ENCODE peak calls at places on chromosomes 2 and 18, in four cellular contexts. One of them, this sample, is unnamed.

GRCh38 chr2:81389203-81389602 is 1084.7 kb upstream of the LRRTM1 start:
- DNase-seq in K562: peak; percentile 32
- DNase-seq in GM12878: no peak
- DNase-seq in HepG2: no peak
- DNase-seq in this sample: no peak

GRCh38 chr2:27723372-27724144 is 48.0 kb upstream of the MRPL33 start:
- DNase-seq in HepG2: peak; percentile 75
- DNase-seq in K562: peak; percentile 65
- DNase-seq in GM12878: no peak
- DNase-seq in this sample: peak; percentile 92

GRCh38 chr2:225328192-225328591 is 71.3 kb upstream of the NYAP2 start:
- DNase-seq in HepG2: peak; percentile 6
- DNase-seq in K562: no peak
- DNase-seq in GM12878: no peak
- DNase-seq in this sample: peak; percentile 8

GRCh38 chr18:36075862-36076587 is 8.7 kb upstream of the RPRD1A start:
- DNase-seq in GM12878: peak; percentile 21
- DNase-seq in K562: no peak
- DNase-seq in HepG2: peak; percentile 58
- DNase-seq in this sample: peak; percentile 69

GRCh38 chr2:233267516-233268245 is 16.2 kb downstream of the ATG16L1 start:
- DNase-seq in K562: no peak
- DNase-seq in GM12878: peak; percentile 58
- DNase-seq in HepG2: no peak
- DNase-seq in this sample: no peak

GRCh38 chr2:40101076-40101688 is 322.1 kb upstream of the THUMPD2 start:
- DNase-seq in K562: no peak
- DNase-seq in GM12878: no peak
- DNase-seq in HepG2: no peak
- DNase-seq in this sample: no peak

GRCh38 chr2:139031722-139032121 is 251.5 kb upstream of the NXPH2 start:
- DNase-seq in GM12878: peak; percentile 1
- DNase-seq in HepG2: peak; percentile 35
- DNase-seq in K562: no peak
- DNase-seq in this sample: no peak

GRCh38 chr2:84971799-84972790 is 1.1 kb downstream of the KCMF1 start:
- DNase-seq in GM12878: no peak
- DNase-seq in HepG2: no peak
- DNase-seq in K562: peak; percentile 59
- DNase-seq in this sample: no peak

GRCh38 chr2:206558492-206558891 is 83.8 kb upstream of the FAM237A start:
- DNase-seq in GM12878: no peak
- DNase-seq in HepG2: no peak
- DNase-seq in K562: no peak
- DNase-seq in this sample: no peak
- TF ChIP-seq CHD2 in GM12878: no peak
- TF ChIP-seq CHD2 in HepG2: no peak
- TF ChIP-seq CHD2 in K562: no peak
- TF ChIP-seq CHD2 in this sample: no peak

GRCh38 chr18:77087391-77088141 is 45.0 kb downstream of the MBP start:
- DNase-seq in GM12878: no peak
- DNase-seq in K562: no peak
- DNase-seq in HepG2: no peak
- DNase-seq in this sample: no peak
- TF ChIP-seq POLR2AphosphoS2 in GM12878: no peak
- TF ChIP-seq POLR2AphosphoS2 in K562: no peak
- TF ChIP-seq POLR2AphosphoS2 in HepG2: no peak
- TF ChIP-seq POLR2AphosphoS2 in this sample: no peak

GRCh38 chr18:29002747-29003146 is 825.8 kb upstream of the CDH2 start:
- DNase-seq in HepG2: no peak
- DNase-seq in K562: no peak
- DNase-seq in GM12878: no peak
- DNase-seq in this sample: no peak

GRCh38 chr18:28999711-29000110 is 822.8 kb upstream of the CDH2 start:
- DNase-seq in HepG2: no peak
- DNase-seq in GM12878: no peak
- DNase-seq in K562: no peak
- DNase-seq in this sample: no peak

GRCh38 chr18:29007986-29008654 is 831.2 kb upstream of the CDH2 start:
- DNase-seq in K562: no peak
- DNase-seq in GM12878: no peak
- DNase-seq in HepG2: no peak
- DNase-seq in this sample: no peak

GRCh38 chr18:29004921-29005320 is 828.0 kb upstream of the CDH2 start:
- DNase-seq in K562: no peak
- DNase-seq in GM12878: no peak
- DNase-seq in HepG2: no peak
- DNase-seq in this sample: no peak

DNA sequence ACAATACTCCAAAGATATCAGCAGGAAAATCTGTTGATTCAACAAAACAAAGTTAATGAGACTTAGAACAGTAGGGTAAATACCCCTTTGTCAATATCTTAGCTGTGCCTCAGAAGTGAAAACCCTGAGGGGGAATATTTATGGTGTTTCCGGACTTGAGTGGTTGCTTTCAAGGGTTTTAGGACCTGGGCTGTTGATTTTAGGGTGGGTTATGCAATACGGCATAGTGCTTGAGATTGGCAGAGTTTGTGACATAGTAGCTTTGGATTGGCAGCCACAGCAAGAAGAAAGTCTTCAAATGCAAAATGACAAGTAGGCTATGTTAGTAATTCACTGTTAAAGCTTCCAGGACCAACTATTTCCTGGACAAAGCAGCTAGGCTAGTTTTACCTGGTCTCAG is 826.3 kb upstream of the CDH2 start:
- DNase-seq in K562: no peak
- DNase-seq in GM12878: no peak
- DNase-seq in HepG2: no peak
- DNase-seq in this sample: no peak
- H3K4me1 ChIP-seq in K562: no peaks in the 10 kb centered on the region
- H3K4me1 ChIP-seq in GM12878: no peaks in the 10 kb centered on the region
- H3K4me1 ChIP-seq in HepG2: peaks cover 7% of the 10 kb centered on the region
- H3K4me1 ChIP-seq in this sample: no peaks in the 10 kb centered on the region

GRCh38 chr2:67652679-67653078 is 255.5 kb downstream of the ETAA1 start:
- DNase-seq in HepG2: no peak
- DNase-seq in GM12878: no peak
- DNase-seq in K562: no peak
- DNase-seq in this sample: no peak
- TF ChIP-seq CHD2 in HepG2: no peak
- TF ChIP-seq CHD2 in GM12878: no peak
- TF ChIP-seq CHD2 in K562: no peak
- TF ChIP-seq CHD2 in this sample: no peak

DNA sequence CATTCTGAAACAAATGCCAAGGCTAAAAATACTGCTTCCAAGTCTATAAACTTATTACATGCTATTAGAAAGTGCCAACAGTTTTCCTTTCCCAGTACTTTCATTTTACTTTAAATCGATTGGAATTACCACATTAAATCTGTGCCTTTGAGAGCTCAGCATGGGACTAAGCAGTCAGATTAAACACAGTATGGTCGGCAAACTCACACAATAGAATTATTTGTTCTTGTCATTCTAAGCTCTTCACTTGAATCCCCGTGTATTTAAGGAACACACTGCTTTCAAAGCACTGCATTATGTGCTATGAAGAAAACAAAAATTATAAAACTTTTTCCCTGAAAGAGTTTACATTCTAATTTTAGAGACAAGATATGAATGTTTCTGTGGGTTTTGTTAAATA is 444.4 kb upstream of the SLC39A10 start:
- DNase-seq in HepG2: no peak
- DNase-seq in GM12878: no peak
- DNase-seq in K562: no peak
- DNase-seq in this sample: no peak
- TF ChIP-seq POLR2AphosphoS2 in HepG2: no peak
- TF ChIP-seq POLR2AphosphoS2 in GM12878: no peak
- TF ChIP-seq POLR2AphosphoS2 in K562: no peak
- TF ChIP-seq POLR2AphosphoS2 in this sample: no peak

DNA sequence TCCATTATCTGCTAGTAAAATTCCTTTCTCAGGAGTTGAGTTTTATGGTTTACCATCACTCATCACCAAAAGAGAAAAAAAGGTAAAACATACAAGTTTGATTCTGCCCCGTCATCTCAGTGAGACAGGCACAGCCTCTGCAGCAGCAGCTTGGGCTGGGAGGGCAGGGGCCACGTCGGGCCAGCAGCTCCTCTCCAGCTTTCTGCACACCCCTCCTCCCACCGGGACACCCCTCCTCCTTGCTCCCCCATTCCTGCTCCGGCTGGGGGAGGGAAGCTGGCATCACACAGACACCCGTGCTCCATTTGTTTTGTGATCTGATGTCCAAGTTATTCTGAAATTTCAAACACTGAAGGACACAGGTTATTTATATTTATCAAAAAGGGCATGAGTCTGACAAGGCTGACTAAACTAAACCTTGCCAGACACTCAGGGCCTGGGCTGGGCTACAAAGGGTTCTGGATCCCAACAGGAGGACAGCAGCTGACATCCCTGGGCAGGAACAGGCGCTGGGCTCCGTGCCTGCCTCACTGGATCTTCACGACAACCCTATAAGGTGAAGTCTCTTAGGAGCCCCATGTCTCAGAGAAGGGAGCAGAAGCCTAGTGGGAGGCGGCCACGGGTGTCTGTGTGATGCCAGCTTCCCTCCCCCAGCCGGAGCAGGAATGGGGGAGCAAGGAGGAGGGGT is 71.4 kb downstream of the HDAC4 start:
- DNase-seq in K562: no peak
- DNase-seq in HepG2: no peak
- DNase-seq in GM12878: no peak
- DNase-seq in this sample: no peak
- H3K4me1 ChIP-seq in K562: peaks cover 2% of the 10 kb centered on the region
- H3K4me1 ChIP-seq in HepG2: peaks cover 9% of the 10 kb centered on the region
- H3K4me1 ChIP-seq in GM12878: peaks cover 7% of the 10 kb centered on the region
- H3K4me1 ChIP-seq in this sample: no peaks in the 10 kb centered on the region

GRCh38 chr18:10320201-10320600 is 134.2 kb upstream of the APCDD1 start:
- DNase-seq in K562: no peak
- DNase-seq in GM12878: no peak
- DNase-seq in HepG2: no peak
- DNase-seq in this sample: no peak
- TF ChIP-seq CHD2 in K562: no peak
- TF ChIP-seq CHD2 in GM12878: no peak
- TF ChIP-seq CHD2 in HepG2: no peak
- TF ChIP-seq CHD2 in this sample: no peak

GRCh38 chr2:51472300-51472699 is 440.4 kb upstream of the NRXN1 start:
- DNase-seq in K562: no peak
- DNase-seq in HepG2: no peak
- DNase-seq in GM12878: no peak
- DNase-seq in this sample: no peak
- TF ChIP-seq POLR2AphosphoS2 in K562: no peak
- TF ChIP-seq POLR2AphosphoS2 in HepG2: no peak
- TF ChIP-seq POLR2AphosphoS2 in GM12878: no peak
- TF ChIP-seq POLR2AphosphoS2 in this sample: no peak

DNA sequence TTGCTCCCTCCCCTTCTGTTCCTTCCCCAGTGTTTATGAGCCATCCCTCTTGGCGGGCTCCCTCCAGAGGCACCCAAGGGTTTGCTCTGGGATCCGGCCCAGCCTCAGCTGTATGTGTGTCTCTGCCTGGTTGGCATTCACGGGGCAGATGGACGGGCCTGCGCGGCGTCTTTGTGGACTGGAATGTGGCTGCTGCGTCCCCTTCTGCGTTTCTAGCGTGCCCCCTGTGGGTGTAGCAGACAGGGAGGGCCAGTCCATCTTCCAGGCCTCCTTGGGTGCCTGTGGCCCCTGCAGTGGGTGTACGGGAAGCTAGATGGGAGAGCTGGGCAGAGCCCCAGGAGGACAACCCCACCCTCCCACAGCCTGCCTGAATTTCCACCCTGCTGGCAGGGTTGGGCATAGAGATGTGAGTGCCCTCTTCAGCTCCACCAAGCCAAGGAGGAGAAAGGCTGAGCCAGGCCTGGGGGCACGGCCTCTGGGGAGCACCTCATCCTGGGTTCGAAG is 15.7 kb downstream of the GPC1 start:
- DNase-seq in HepG2: no peak
- DNase-seq in GM12878: no peak
- DNase-seq in K562: no peak
- DNase-seq in this sample: no peak
- H3K4me1 ChIP-seq in HepG2: peaks cover 28% of the 10 kb centered on the region
- H3K4me1 ChIP-seq in GM12878: no peaks in the 10 kb centered on the region
- H3K4me1 ChIP-seq in K562: no peaks in the 10 kb centered on the region
- H3K4me1 ChIP-seq in this sample: peaks cover 61% of the 10 kb centered on the region

This sample was measured in A549.